ENCODE peak calls at places on chromosomes 13 and 19, in nine cellular contexts. C is left ventricle myocardium superior; R is substantia nigra; D is kidney tubule cell; G is GM04504; F is transverse colon; A is activated T-helper 1 cell treated with anti-CD3 and anti-CD28 coated beads, Interleukin-12 subunit alpha, Interleukin-12 subunit beta, Interleukin-2, Interleukin-4 antibody, amounts not matched to agents 30 ng/mL and 10 ng/mL and 1 ng/mL, durations not matched to agents 14 hours and 24 hours and 36 hours; O is amygdala; X is A549. H is an unnamed sample.

GRCh38 chr19:12042893-12043292 is 7.4 kb upstream of the ZNF433 start:
- DNase-seq in A (no peak), G (no peak), F (no peak), O (no peak), R (no peak), X (no peak), D (no peak), C (no peak), H (no peak)

GRCh38 chr19:34985249-34986022 is 14.7 kb upstream of the GRAMD1A start:
- DNase-seq in D (no peak), A (no peak), O (no peak), X (no peak), C (peak; percentile 73), R (no peak), G (peak; percentile 3), F (no peak), H (no peak)

GRCh38 chr19:14519860-14520407 is 1.7 kb upstream of the DNAJB1 start:
- DNase-seq in O (no peak), F (no peak), D (peak; percentile 100), G (no peak), C (no peak), X (no peak), R (peak; percentile 29), A (no peak), H (no peak)

GRCh38 chr19:54128441-54128725 is 9.2 kb upstream of the CNOT3 start:
- DNase-seq in A (no peak), X (no peak), G (no peak), F (no peak), O (no peak), D (no peak), R (no peak), C (no peak), H (no peak)

GRCh38 chr19:35115538-35115951 is at the start of gene FXYD3:
- DNase-seq in G (no peak), X (no peak), O (no peak), A (no peak), F (peak; percentile 86), D (no peak), R (no peak), C (no peak), H (no peak)

GRCh38 chr13:111577429-111577828 is 257.0 kb downstream of the TEX29 start:
- DNase-seq in O (no peak), A (no peak), G (no peak), C (no peak), F (no peak), R (no peak), X (no peak), D (no peak), H (no peak)

GRCh38 chr13:43572601-43573360 is 214.0 kb downstream of the ENOX1 start:
- DNase-seq in G (peak; percentile 86), F (no peak), C (no peak), A (no peak), X (no peak), D (peak; percentile 63), R (no peak), O (no peak), H (peak; percentile 14)

GRCh38 chr19:30065680-30066606 is 123.9 kb downstream of the URI1 start:
- DNase-seq in O (no peak), D (no peak), F (peak; percentile 0), G (no peak), X (no peak), R (no peak), C (no peak), A (no peak), H (no peak)

GRCh38 chr13:44819245-44819644 is 170.0 kb downstream of the NUFIP1 start:
- DNase-seq in D (peak; percentile 86), F (no peak), C (no peak), R (no peak), X (peak; percentile 58), A (no peak), G (no peak), O (no peak), H (peak; percentile 31)

GRCh38 chr19:4987286-4987685 is 18.4 kb downstream of the KDM4B start:
- DNase-seq in X (no peak), F (no peak), D (no peak), A (no peak), G (no peak), O (no peak), C (no peak), R (no peak), H (no peak)

GRCh38 chr19:39797083-39797482 is 18.4 kb downstream of the LEUTX start:
- DNase-seq in D (no peak), R (no peak), O (no peak), F (no peak), A (no peak), X (no peak), G (no peak), C (no peak), H (no peak)

GRCh38 chr19:49436381-49437017 is 4.8 kb downstream of the SLC17A7 start:
- DNase-seq in C (peak; percentile 43), F (no peak), O (no peak), X (no peak), D (no peak), G (no peak), A (peak; percentile 48), R (no peak), H (no peak)

GRCh38 chr13:51534075-51534817 is 50.0 kb upstream of the WDFY2 start:
- DNase-seq in X (no peak), A (peak; percentile 46), C (peak; percentile 58), O (no peak), G (no peak), R (peak; percentile 16), D (no peak), F (peak; percentile 32), H (no peak)

GRCh38 chr19:4567584-4568071 is 8.1 kb upstream of the SEMA6B start:
- DNase-seq in A (peak; percentile 21), C (peak; percentile 74), X (no peak), O (no peak), F (peak; percentile 71), R (no peak), G (no peak), D (peak; percentile 31), H (no peak)

GRCh38 chr13:46595136-46595917 is 42.4 kb downstream of the LRCH1 start:
- DNase-seq in R (no peak), O (no peak), C (no peak), X (no peak), G (no peak), A (no peak), D (peak; percentile 69), F (no peak), H (no peak)

GRCh38 chr19:49718511-49718910 is 27.6 kb downstream of the CPT1C start:
- DNase-seq in F (no peak), X (no peak), A (no peak), D (no peak), C (no peak), G (no peak), O (no peak), R (no peak), H (no peak)

GRCh38 chr19:50796128-50796633 is 6.0 kb downstream of the ACP4 start:
- DNase-seq in C (no peak), R (no peak), O (no peak), D (no peak), A (no peak), G (no peak), F (no peak), X (no peak), H (no peak)

GRCh38 chr19:21748088-21748487 is 19.3 kb downstream of the ZNF100 start:
- DNase-seq in R (no peak), D (no peak), F (no peak), A (no peak), O (no peak), G (no peak), C (no peak), X (no peak), H (no peak)